ENCODE peak calls at places on chromosomes 2 and 18, in six cellular contexts. N is SJSA1; L is Kasumi-1; B is CD4-positive, alpha-beta T cell; K is fibroblast of lung; V is kidney tubule cell. Y is an unnamed sample.

GRCh38 chr18:76099931-76100457 is 395.0 kb downstream of the ZNF516 start:
- DNase-seq in B (no peak), L (no peak), V (no peak), N (no peak), K (no peak), Y (no peak)

GRCh38 chr2:216078776-216079175 is 2.8 kb downstream of the PECR start:
- DNase-seq in B (no peak), V (no peak), K (no peak), N (no peak), L (no peak), Y (peak)

GRCh38 chr2:101149241-101150192 is 1.7 kb downstream of the TBC1D8 start:
- DNase-seq in K (no peak), L (no peak), V (peak), B (no peak), N (no peak), Y (no peak)

GRCh38 chr18:46419391-46420141 is 237.5 kb downstream of the LOXHD1 start:
- DNase-seq in L (no peak), V (no peak), B (no peak), K (no peak), N (no peak), Y (no peak)

GRCh38 chr2:1564506-1564905 is 151.2 kb downstream of the TPO start:
- DNase-seq in L (no peak), B (no peak), K (no peak), V (no peak), N (no peak), Y (no peak)

GRCh38 chr2:162106146-162106551 is 32.1 kb upstream of the DPP4 start:
- DNase-seq in B (no peak), N (no peak), L (no peak), V (peak), K (peak), Y (peak)

GRCh38 chr18:77346446-77346845 is 96.8 kb downstream of the GALR1 start:
- DNase-seq in V (peak), K (peak), N (no peak), B (no peak), L (no peak), Y (no peak)

GRCh38 chr18:76491436-76491800 is 3.6 kb downstream of the ZNF516 start:
- DNase-seq in L (peak), K (peak), B (peak), N (no peak), V (peak), Y (peak)

GRCh38 chr2:96245609-96246390 is 20.0 kb downstream of the TMEM127 start:
- DNase-seq in B (no peak), K (peak), L (peak), N (no peak), V (peak), Y (no peak)

GRCh38 chr2:237874585-237875161 is 15.2 kb downstream of the RAMP1 start:
- DNase-seq in N (no peak), K (peak), L (no peak), V (peak), B (no peak), Y (peak)

GRCh38 chr18:77106331-77106730 is 26.3 kb downstream of the MBP start:
- DNase-seq in K (no peak), V (no peak), L (peak), B (peak), N (no peak), Y (peak)

GRCh38 chr2:56376699-56377665 is 193.2 kb downstream of the CCDC85A start:
- DNase-seq in B (no peak), V (no peak), L (no peak), N (no peak), K (peak), Y (peak)

GRCh38 chr2:230671117-230671516 is 41.5 kb upstream of the CAB39 start:
- DNase-seq in K (peak), V (peak), B (no peak), N (no peak), L (no peak), Y (peak)

GRCh38 chr2:157415632-157416101 is 28.2 kb downstream of the CYTIP start:
- DNase-seq in L (peak), N (no peak), V (no peak), B (no peak), K (no peak), Y (no peak)

GRCh38 chr18:54850598-54850997 is 22.3 kb downstream of the RAB27B start:
- DNase-seq in B (no peak), K (no peak), L (no peak), V (no peak), N (no peak), Y (no peak)

GRCh38 chr2:6845903-6846302 is 19.8 kb downstream of the CMPK2 start:
- DNase-seq in V (no peak), K (no peak), L (no peak), B (no peak), N (no peak), Y (no peak)

GRCh38 chr2:39150890-39151497 is 30.1 kb upstream of the SOS1 start:
- DNase-seq in L (no peak), K (no peak), V (no peak), B (no peak), N (no peak), Y (no peak)

GRCh38 chr2:1798425-1799144 is 54.3 kb upstream of the PXDN start:
- DNase-seq in V (no peak), B (no peak), L (no peak), N (no peak), K (no peak), Y (no peak)

GRCh38 chr2:24339856-24340262 is 20.5 kb downstream of the ITSN2 start:
- DNase-seq in V (no peak), L (no peak), K (no peak), N (no peak), B (no peak), Y (no peak)

GRCh38 chr2:234259440-234259839 is 208.9 kb downstream of the SPP2 start:
- DNase-seq in V (no peak), L (no peak), B (no peak), K (peak), N (no peak), Y (no peak)

GRCh38 chr2:56009758-56010534 is 86.4 kb upstream of the EFEMP1 start:
- DNase-seq in V (peak), K (peak), N (no peak), L (peak), B (no peak), Y (peak)

GRCh38 chr18:48488388-48488850 is 50.4 kb upstream of the CTIF start:
- DNase-seq in V (peak), B (no peak), N (peak), L (no peak), K (peak), Y (peak)

GRCh38 chr2:132883430-132883829 is 213.4 kb upstream of the LYPD1 start:
- DNase-seq in K (no peak), N (no peak), L (no peak), B (no peak), V (no peak), Y (no peak)

GRCh38 chr18:924987-925386 is 20.3 kb downstream of the ADCYAP1 start:
- DNase-seq in K (no peak), V (no peak), B (no peak), L (no peak), N (no peak), Y (no peak)

GRCh38 chr18:58493070-58493469 is 135.8 kb downstream of the ALPK2 start:
- DNase-seq in V (no peak), K (no peak), N (no peak), L (no peak), B (no peak), Y (no peak)